ENCODE peak calls at places on chromosomes 4 and X, in ten cellular contexts. J is fibroblast of the aortic adventitia; R is EL; Q is pancreas; V is germinal center; E is activated naive CD4-positive, alpha-beta T cell treated with anti-CD3 and anti-CD28 coated beads for 36 hours; B is HEK293T; T is neuronal stem cell; A is Kasumi-1; N is naive thymus-derived CD8-positive, alpha-beta T cell. O is an unnamed sample.

GRCh38 chr4:8320386-8320750 is 50.8 kb downstream of the HTRA3 start:
- DNase-seq in J (no peak), R (no peak), Q (no peak), V (no peak), E (no peak), B (no peak), T (no peak), A (no peak), N (no peak), O (no peak)

GRCh38 chr4:153083447-153083921 is 120.8 kb upstream of the TRIM2 start:
- DNase-seq in J (peak), R (peak), Q (peak), V (peak), E (peak), B (peak), T (peak), A (peak), N (peak), O (peak)

GRCh38 chr4:120838784-120839183 is 83.7 kb downstream of the PRDM5 start:
- DNase-seq in J (no peak), R (no peak), Q (no peak), V (no peak), E (no peak), B (no peak), T (no peak), A (no peak), N (no peak), O (no peak)

GRCh38 chrX:40530471-40530870 is 50.3 kb upstream of the ATP6AP2 start:
- DNase-seq in J (no peak), R (no peak), Q (no peak), V (no peak), E (no peak), B (no peak), T (no peak), A (no peak), N (no peak), O (no peak)

GRCh38 chr4:47031011-47031678 is at the start of gene GABRB1:
- DNase-seq in J (peak), R (peak), Q (peak), V (no peak), E (no peak), B (peak), T (peak), A (no peak), N (peak), O (peak)

GRCh38 chr4:81746071-81746470 is 274.4 kb upstream of the RASGEF1B start:
- DNase-seq in J (no peak), R (no peak), Q (no peak), V (no peak), E (no peak), B (no peak), T (no peak), A (no peak), N (no peak), O (no peak)

GRCh38 chr4:107843394-107843793 is 18.7 kb downstream of the SGMS2 start:
- DNase-seq in J (no peak), R (no peak), Q (no peak), V (no peak), E (no peak), B (no peak), T (no peak), A (no peak), N (no peak), O (no peak)

GRCh38 chrX:148412006-148412405 is 88.4 kb upstream of the AFF2 start:
- DNase-seq in J (peak), R (no peak), Q (no peak), V (no peak), E (no peak), B (no peak), T (no peak), A (no peak), N (no peak), O (no peak)

GRCh38 chrX:11745881-11746280 is 12.2 kb upstream of the MSL3 start:
- DNase-seq in J (no peak), R (no peak), Q (no peak), V (no peak), E (no peak), B (no peak), T (no peak), A (no peak), N (no peak), O (no peak)

GRCh38 chr4:90842960-90843359 is 715.8 kb downstream of the CCSER1 start:
- DNase-seq in J (no peak), R (no peak), Q (no peak), V (no peak), E (no peak), B (no peak), T (no peak), A (no peak), N (no peak), O (no peak)

GRCh38 chr4:44928785-44929184 is 202.4 kb upstream of the GNPDA2 start:
- DNase-seq in J (no peak), R (no peak), Q (no peak), V (no peak), E (no peak), B (no peak), T (no peak), A (no peak), N (no peak), O (no peak)

GRCh38 chr4:107619731-107620130 is 100.3 kb downstream of the PAPSS1 start:
- DNase-seq in J (no peak), R (peak), Q (no peak), V (no peak), E (no peak), B (no peak), T (no peak), A (no peak), N (no peak), O (no peak)

GRCh38 chr4:91746551-91746950 is 557.2 kb upstream of the GRID2 start:
- DNase-seq in J (no peak), R (no peak), Q (no peak), V (no peak), E (no peak), B (no peak), T (no peak), A (no peak), N (no peak), O (no peak)

GRCh38 chr4:95956094-95956493 is 116.2 kb downstream of the PDHA2 start:
- DNase-seq in J (no peak), R (no peak), Q (no peak), V (no peak), E (no peak), B (no peak), T (no peak), A (no peak), N (no peak), O (no peak)

GRCh38 chr4:70728096-70728495 is 6.3 kb downstream of the RUFY3 start:
- DNase-seq in J (no peak), R (no peak), Q (no peak), V (no peak), E (no peak), B (no peak), T (no peak), A (no peak), N (no peak), O (no peak)

GRCh38 chr4:159248383-159249178 is 145.7 kb downstream of the RAPGEF2 start:
- DNase-seq in J (peak), R (peak), Q (no peak), V (no peak), E (no peak), B (peak), T (no peak), A (no peak), N (no peak), O (no peak)

GRCh38 chr4:163736876-163737275 is 242.4 kb downstream of the TMA16 start:
- DNase-seq in J (no peak), R (no peak), Q (no peak), V (no peak), E (no peak), B (no peak), T (no peak), A (no peak), N (no peak), O (no peak)

GRCh38 chrX:49627030-49627777 is 28.4 kb downstream of the GAGE1 start:
- DNase-seq in J (no peak), R (no peak), Q (no peak), V (peak), E (peak), B (peak), T (no peak), A (no peak), N (peak), O (peak)

O was measured in BE2C.